ENCODE peak calls at places on chromosomes 5 and 9, in five cellular contexts. G is epithelial cell of esophagus, H is posterior vena cava, Z is AG10803, O is NCI-H69. D is an unnamed sample.

GRCh38 chr5:139873033-139873794 is 77.6 kb downstream of the PSD2 start:
- DNase-seq in O (no peak), H (no peak), Z (no peak), G (no peak), D (no peak)

GRCh38 chr5:176552332-176552731 is 3.2 kb downstream of the CDHR2 start:
- DNase-seq in H (no peak), O (no peak), Z (no peak), G (no peak), D (no peak)

GRCh38 chr9:109421034-109421700 is 76.9 kb downstream of the PTPN3 start:
- DNase-seq in G (no peak), Z (no peak), H (no peak), O (peak), D (no peak)

GRCh38 chr9:91659529-91660294 is 236.1 kb upstream of the NFIL3 start:
- DNase-seq in H (peak), Z (peak), O (peak), G (peak), D (peak)

GRCh38 chr5:13746026-13746425 is 198.5 kb downstream of the DNAH5 start:
- DNase-seq in H (no peak), G (peak), O (no peak), Z (no peak), D (peak)

GRCh38 chr9:17613723-17614122 is 34.9 kb downstream of the SH3GL2 start:
- DNase-seq in O (peak), Z (peak), H (no peak), G (peak), D (peak)

GRCh38 chr9:129851821-129852220 is 16.6 kb downstream of the USP20 start:
- DNase-seq in G (no peak), O (no peak), H (no peak), Z (no peak), D (no peak)

GRCh38 chr9:130500340-130500771 is 55.6 kb downstream of the ASS1 start:
- DNase-seq in H (no peak), G (no peak), O (peak), Z (no peak), D (no peak)

GRCh38 chr9:79431019-79431679 is 140.6 kb upstream of the TLE4 start:
- DNase-seq in H (no peak), Z (no peak), O (peak), G (no peak), D (peak)

GRCh38 chr5:79791843-79792242 is 102.2 kb downstream of the CMYA5 start:
- DNase-seq in H (no peak), Z (no peak), G (no peak), O (no peak), D (no peak)

GRCh38 chr5:36417221-36417620 is 115.5 kb upstream of the RANBP3L start:
- DNase-seq in G (peak), Z (no peak), H (no peak), O (no peak), D (no peak)

GRCh38 chr9:110114888-110115259 is 93.1 kb downstream of the C9orf152 start:
- DNase-seq in Z (no peak), H (no peak), G (no peak), O (no peak), D (peak)

GRCh38 chr5:148060881-148061280 is 2.9 kb upstream of the SPINK5 start:
- DNase-seq in O (no peak), H (no peak), Z (no peak), G (peak), D (no peak)

GRCh38 chr9:130298663-130299279 is 33.2 kb downstream of the HMCN2 start:
- DNase-seq in O (no peak), Z (no peak), G (peak), H (peak), D (peak)

GRCh38 chr9:123355761-123356520 is at the start of gene CRB2:
- DNase-seq in G (no peak), Z (no peak), H (no peak), O (peak), D (no peak)

GRCh38 chr5:142063878-142064331 is 44.7 kb upstream of the NDFIP1 start:
- DNase-seq in O (peak), Z (peak), G (no peak), H (peak), D (peak)

GRCh38 chr9:37412431-37413151 is 9.9 kb upstream of the GRHPR start:
- DNase-seq in G (peak), O (peak), Z (peak), H (peak), D (peak)

GRCh38 chr9:22033012-22033630 is 24.0 kb upstream of the CDKN2B start:
- DNase-seq in Z (no peak), G (peak), O (peak), H (no peak), D (no peak)

D was measured in EH.